ENCODE peak calls at places on chromosomes 1 and 21, in five cellular contexts. One of them, this sample, is unnamed.

GRCh38 chr21:45536301-45537081 is 5.7 kb downstream of the SLC19A1 start:
- DNase-seq in A172: no peak
- DNase-seq in GM20000: no peak
- DNase-seq in M059J: no peak
- DNase-seq in anterior cingulate cortex: no peak
- DNase-seq in this sample: no peak

GRCh38 chr1:198030682-198031081 is 113.5 kb downstream of the LHX9 start:
- DNase-seq in anterior cingulate cortex: no peak
- DNase-seq in M059J: peak
- DNase-seq in A172: no peak
- DNase-seq in GM20000: no peak
- DNase-seq in this sample: no peak

GRCh38 chr1:236063919-236064673 is 794 bp downstream of the NID1 start:
- DNase-seq in GM20000: peak
- DNase-seq in anterior cingulate cortex: no peak
- DNase-seq in A172: peak
- DNase-seq in M059J: peak
- DNase-seq in this sample: no peak

GRCh38 chr1:31441558-31441957 is 28.5 kb downstream of the SERINC2 start:
- DNase-seq in A172: no peak
- DNase-seq in anterior cingulate cortex: no peak
- DNase-seq in M059J: no peak
- DNase-seq in GM20000: no peak
- DNase-seq in this sample: no peak

GRCh38 chr21:34922487-34922886 is 126.6 kb downstream of the RUNX1 start:
- DNase-seq in GM20000: no peak
- DNase-seq in A172: no peak
- DNase-seq in anterior cingulate cortex: no peak
- DNase-seq in M059J: no peak
- DNase-seq in this sample: no peak

GRCh38 chr1:47334765-47335435 is 1.3 kb downstream of the CMPK1 start:
- DNase-seq in anterior cingulate cortex: no peak
- DNase-seq in GM20000: no peak
- DNase-seq in A172: no peak
- DNase-seq in M059J: no peak
- DNase-seq in this sample: no peak

GRCh38 chr1:202126426-202126825 is 3.7 kb downstream of the GPR37L1 start:
- DNase-seq in A172: no peak
- DNase-seq in anterior cingulate cortex: no peak
- DNase-seq in M059J: no peak
- DNase-seq in GM20000: no peak
- DNase-seq in this sample: no peak

GRCh38 chr1:65625528-65625927 is 167.2 kb upstream of the PDE4B start:
- DNase-seq in A172: no peak
- DNase-seq in anterior cingulate cortex: no peak
- DNase-seq in M059J: no peak
- DNase-seq in GM20000: no peak
- DNase-seq in this sample: no peak

GRCh38 chr1:48777219-48777895 is 666 bp upstream of the BEND5 start:
- DNase-seq in A172: no peak
- DNase-seq in GM20000: no peak
- DNase-seq in anterior cingulate cortex: no peak
- DNase-seq in M059J: no peak
- DNase-seq in this sample: no peak

GRCh38 chr1:30527511-30528140 is 195.8 kb downstream of the MATN1 start:
- DNase-seq in GM20000: no peak
- DNase-seq in M059J: peak
- DNase-seq in anterior cingulate cortex: no peak
- DNase-seq in A172: no peak
- DNase-seq in this sample: no peak

GRCh38 chr1:15702722-15703550 is 18.8 kb downstream of the PLEKHM2 start:
- DNase-seq in A172: no peak
- DNase-seq in M059J: peak
- DNase-seq in anterior cingulate cortex: no peak
- DNase-seq in GM20000: no peak
- DNase-seq in this sample: no peak

GRCh38 chr1:56330400-56331026 is 248.8 kb downstream of the PLPP3 start:
- DNase-seq in anterior cingulate cortex: no peak
- DNase-seq in A172: peak
- DNase-seq in M059J: peak
- DNase-seq in GM20000: peak
- DNase-seq in this sample: no peak

GRCh38 chr1:29708381-29708780 is 472.1 kb downstream of the PTPRU start:
- DNase-seq in anterior cingulate cortex: no peak
- DNase-seq in A172: peak
- DNase-seq in M059J: peak
- DNase-seq in GM20000: no peak
- DNase-seq in this sample: no peak

GRCh38 chr1:18279713-18280074 is 172.1 kb downstream of the IGSF21 start:
- DNase-seq in A172: no peak
- DNase-seq in anterior cingulate cortex: no peak
- DNase-seq in GM20000: no peak
- DNase-seq in M059J: no peak
- DNase-seq in this sample: peak

GRCh38 chr1:78211483-78212092 is 165.8 kb downstream of the GIPC2 start:
- DNase-seq in A172: no peak
- DNase-seq in anterior cingulate cortex: no peak
- DNase-seq in M059J: peak
- DNase-seq in GM20000: no peak
- DNase-seq in this sample: no peak

GRCh38 chr1:36161656-36162531 is 5.9 kb downstream of the MAP7D1 start:
- DNase-seq in A172: peak
- DNase-seq in anterior cingulate cortex: no peak
- DNase-seq in GM20000: peak
- DNase-seq in M059J: peak
- DNase-seq in this sample: no peak

GRCh38 chr1:162627662-162628296 is 4.5 kb upstream of the DDR2 start:
- DNase-seq in anterior cingulate cortex: no peak
- DNase-seq in GM20000: no peak
- DNase-seq in M059J: peak
- DNase-seq in A172: peak
- DNase-seq in this sample: no peak

GRCh38 chr1:172704003-172704402 is 45.1 kb downstream of the FASLG start:
- DNase-seq in M059J: no peak
- DNase-seq in A172: no peak
- DNase-seq in GM20000: no peak
- DNase-seq in anterior cingulate cortex: no peak
- DNase-seq in this sample: no peak

GRCh38 chr1:184241446-184241845 is 145.4 kb upstream of the C1orf21 start:
- DNase-seq in A172: no peak
- DNase-seq in anterior cingulate cortex: no peak
- DNase-seq in M059J: no peak
- DNase-seq in GM20000: no peak
- DNase-seq in this sample: no peak

GRCh38 chr21:33206771-33207290 is 22.9 kb upstream of the IFNAR2 start:
- DNase-seq in anterior cingulate cortex: no peak
- DNase-seq in GM20000: no peak
- DNase-seq in A172: no peak
- DNase-seq in M059J: no peak
- DNase-seq in this sample: no peak

GRCh38 chr1:65955503-65955902 is 162.8 kb downstream of the PDE4B start:
- DNase-seq in A172: no peak
- DNase-seq in anterior cingulate cortex: no peak
- DNase-seq in M059J: no peak
- DNase-seq in GM20000: no peak
- DNase-seq in this sample: no peak

GRCh38 chr1:183164963-183165362 is 21.1 kb upstream of the LAMC2 start:
- DNase-seq in M059J: peak
- DNase-seq in GM20000: no peak
- DNase-seq in anterior cingulate cortex: no peak
- DNase-seq in A172: peak
- DNase-seq in this sample: no peak

GRCh38 chr1:245003246-245003645 is 138.9 kb upstream of the HNRNPU start:
- DNase-seq in M059J: no peak
- DNase-seq in A172: no peak
- DNase-seq in anterior cingulate cortex: no peak
- DNase-seq in GM20000: no peak
- DNase-seq in this sample: no peak

GRCh38 chr1:200290010-200290685 is 119.7 kb downstream of the ZNF281 start:
- DNase-seq in M059J: peak
- DNase-seq in GM20000: no peak
- DNase-seq in anterior cingulate cortex: no peak
- DNase-seq in A172: no peak
- DNase-seq in this sample: no peak

This sample was measured in cerebellum.